ENCODE peak calls at places on chromosome 13, in nine cellular contexts. V, X, Z, P, Q, H, C, S and G are unnamed samples.

GRCh38 chr13:21638319-21639282 is 32.3 kb upstream of the FGF9 start:
- DNase-seq in X (peak; percentile 4), V (no peak), S (peak; percentile 40), C (peak; percentile 29), H (no peak), P (peak; percentile 18), Q (peak; percentile 43), Z (peak; percentile 34), G (no peak)

GRCh38 chr13:98507060-98507797 is 69.7 kb downstream of the STK24 start:
- DNase-seq in C (no peak), P (peak; percentile 76), X (no peak), H (peak; percentile 73), Z (peak; percentile 77), S (no peak), Q (peak; percentile 62), V (no peak), G (no peak)

GRCh38 chr13:93745884-93746283 is 519.3 kb downstream of the GPC6 start:
- DNase-seq in V (no peak), H (no peak), S (no peak), Q (no peak), P (no peak), Z (peak; percentile 45), X (peak; percentile 74), C (no peak), G (no peak)

GRCh38 chr13:31035162-31035951 is 102.9 kb downstream of the TEX26 start:
- DNase-seq in S (no peak), V (no peak), X (peak; percentile 29), C (no peak), P (peak; percentile 18), Q (no peak), H (no peak), Z (peak; percentile 71), G (no peak)

GRCh38 chr13:96963786-96964475 is 30.3 kb downstream of the OXGR1 start:
- DNase-seq in H (no peak), C (no peak), X (no peak), V (no peak), P (no peak), S (no peak), Z (no peak), Q (no peak), G (no peak)

GRCh38 chr13:21058361-21058760 is 3.0 kb downstream of the LATS2 start:
- DNase-seq in H (no peak), C (no peak), Z (peak; percentile 49), X (no peak), Q (no peak), P (no peak), S (no peak), V (no peak), G (no peak)

GRCh38 chr13:62280590-62280989 is 864.9 kb upstream of the PCDH20 start:
- DNase-seq in V (no peak), H (no peak), X (no peak), P (no peak), Z (no peak), S (peak; percentile 33), C (no peak), Q (no peak), G (no peak)

GRCh38 chr13:113546571-113547247 is 37.8 kb upstream of the TFDP1 start:
- DNase-seq in S (no peak), C (no peak), X (peak; percentile 28), H (peak; percentile 36), V (no peak), Z (no peak), Q (peak; percentile 6), P (no peak), G (no peak)

GRCh38 chr13:94925263-94925662 is 212.9 kb upstream of the SOX21 start:
- DNase-seq in V (no peak), X (no peak), Z (no peak), S (no peak), C (no peak), Q (no peak), P (no peak), H (no peak), G (no peak)

GRCh38 chr13:99227909-99228688 is 27.4 kb downstream of the UBAC2 start:
- DNase-seq in Q (no peak), H (no peak), S (no peak), V (no peak), P (peak; percentile 52), Z (no peak), C (no peak), X (no peak), G (no peak)

GRCh38 chr13:49302817-49303216 is 55.1 kb downstream of the CDADC1 start:
- DNase-seq in Z (no peak), P (no peak), S (no peak), H (no peak), Q (no peak), C (no peak), V (no peak), X (no peak), G (no peak)

GRCh38 chr13:97068146-97068545 is 73.9 kb upstream of the OXGR1 start:
- DNase-seq in X (peak; percentile 6), C (no peak), V (no peak), S (no peak), Z (peak; percentile 22), Q (no peak), H (no peak), P (no peak), G (no peak)

GRCh38 chr13:60398949-60399589 is 2.0 kb downstream of the TDRD3 start:
- DNase-seq in S (no peak), V (no peak), Q (peak; percentile 20), P (peak; percentile 37), C (no peak), X (peak; percentile 43), H (no peak), Z (peak; percentile 17), G (no peak)

GRCh38 chr13:69524459-69525155 is 583.0 kb upstream of the ATXN8OS start:
- DNase-seq in Q (no peak), P (no peak), C (no peak), Z (no peak), H (no peak), V (no peak), S (no peak), X (no peak), G (no peak)

GRCh38 chr13:32600891-32601290 is 14.6 kb downstream of the PDS5B start:
- DNase-seq in S (peak; percentile 56), P (no peak), Q (no peak), C (no peak), H (no peak), V (no peak), Z (no peak), X (no peak), G (no peak)

GRCh38 chr13:110495881-110496280 is 65.6 kb downstream of the RAB20 start:
- DNase-seq in S (no peak), X (no peak), C (no peak), Q (no peak), Z (no peak), H (no peak), P (no peak), V (no peak), G (no peak)

GRCh38 chr13:20494656-20495055 is 31.0 kb downstream of the CRYL1 start:
- DNase-seq in Q (no peak), X (no peak), Z (no peak), S (no peak), H (no peak), C (no peak), P (no peak), V (no peak), G (no peak)

GRCh38 chr13:27851049-27851448 is 58.8 kb downstream of the GSX1 start:
- DNase-seq in V (no peak), Q (no peak), Z (no peak), S (no peak), C (no peak), P (no peak), H (no peak), X (no peak), G (no peak)

GRCh38 chr13:43865892-43866291 is 13.6 kb downstream of the CCDC122 start:
- DNase-seq in C (no peak), H (no peak), S (no peak), Q (no peak), V (no peak), P (no peak), Z (peak; percentile 51), X (peak; percentile 87), G (no peak)
- H3K27ac ChIP-seq in C (no peak overlapping the region), H (no peak overlapping the region), S (no peak overlapping the region), Q (no peak overlapping the region), V (no peak overlapping the region), P (no peak overlapping the region), Z (no peak overlapping the region), X (peak overlapping the region; percentile 73), G (peak overlapping the region; percentile 48)

DNA sequence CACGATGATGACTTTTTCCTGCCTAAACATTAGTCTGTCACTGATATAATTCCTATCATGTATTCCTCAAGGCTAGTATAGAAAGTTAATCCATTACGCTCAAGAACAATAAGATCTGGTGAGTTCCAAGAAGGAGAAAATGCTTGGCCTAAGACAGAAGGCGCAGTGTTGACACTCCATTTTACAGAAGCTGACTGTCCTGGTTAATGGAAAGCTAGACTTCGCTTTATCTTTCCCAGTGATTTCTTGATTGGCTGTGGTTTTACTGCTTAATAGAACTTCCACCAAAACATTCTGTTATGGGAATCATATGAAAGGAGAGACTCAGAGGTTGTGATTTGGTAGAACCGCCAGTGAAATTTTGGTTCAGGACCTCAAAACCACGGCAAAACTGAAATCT is 1.9 kb upstream of the SMAD9 start:
- DNase-seq in P (no peak), V (no peak), Z (no peak), S (no peak), Q (no peak), X (no peak), C (no peak), H (no peak), G (no peak)
- H3K27ac ChIP-seq in P (no peak overlapping the region), V (no peak overlapping the region), Z (no peak overlapping the region), S (peak overlapping the region; percentile 79), Q (peak overlapping the region; percentile 80), X (no peak overlapping the region), C (no peak overlapping the region), H (no peak overlapping the region), G (no peak overlapping the region)

GRCh38 chr13:101624981-101625380 is 172.5 kb downstream of the ITGBL1 start:
- DNase-seq in Q (no peak), H (no peak), P (no peak), C (no peak), V (no peak), S (no peak), X (no peak), Z (no peak), G (no peak)

GRCh38 chr13:101628900-101629299 is 176.4 kb downstream of the ITGBL1 start:
- DNase-seq in H (no peak), S (no peak), C (no peak), P (no peak), Z (no peak), Q (no peak), X (no peak), V (no peak), G (no peak)

GRCh38 chr13:101627556-101627943 is 175.1 kb downstream of the ITGBL1 start:
- DNase-seq in V (no peak), Z (no peak), X (peak; percentile 18), P (no peak), H (no peak), Q (no peak), S (no peak), C (no peak), G (no peak)

GRCh38 chr13:101624210-101624922 is 171.9 kb downstream of the ITGBL1 start:
- DNase-seq in C (no peak), V (no peak), S (no peak), Z (no peak), X (peak; percentile 11), P (no peak), H (no peak), Q (no peak), G (no peak)

GRCh38 chr13:101626925-101627555 is 174.6 kb downstream of the ITGBL1 start:
- DNase-seq in X (peak; percentile 2), C (peak; percentile 39), V (no peak), Q (no peak), Z (no peak), H (no peak), S (peak; percentile 28), P (no peak), G (no peak)
- H3K27ac ChIP-seq in X (no peak overlapping the region), C (no peak overlapping the region), V (no peak overlapping the region), Q (peak overlapping the region; percentile 50), Z (no peak overlapping the region), H (peak overlapping the region; percentile 44), S (no peak overlapping the region), P (no peak overlapping the region), G (no peak overlapping the region)

GRCh38 chr13:46389985-46390384 is 2.9 kb upstream of the RUBCNL start:
- DNase-seq in Q (peak; percentile 64), V (peak; percentile 26), C (no peak), Z (no peak), S (peak; percentile 90), X (no peak), P (peak; percentile 70), H (peak; percentile 50), G (peak; percentile 76)
- H3K27ac ChIP-seq in Q (peak overlapping the region; percentile 78), V (no peak overlapping the region), C (no peak overlapping the region), Z (no peak overlapping the region), S (peak overlapping the region; percentile 96), X (no peak overlapping the region), P (peak overlapping the region; percentile 69), H (peak overlapping the region; percentile 56), G (peak overlapping the region; percentile 83)